ENCODE peak calls at places on chromosomes 12 and 14, in seven cellular contexts. T is BE2C, H is astrocyte of the spinal cord, I is A549, K is fibroblast of lung, O is stomach, N is AG09309. D is an unnamed sample.

GRCh38 chr12:14613718-14614117 is 46.0 kb upstream of the PLBD1 start:
- DNase-seq in T (no peak), H (no peak), I (no peak), K (no peak), O (no peak), N (no peak), D (no peak)

GRCh38 chr12:71477046-71477445 is 37.4 kb downstream of the LGR5 start:
- DNase-seq in T (no peak), H (no peak), I (no peak), K (no peak), O (no peak), N (no peak), D (no peak)

GRCh38 chr14:104294628-104294982 is 156.2 kb downstream of the KIF26A start:
- DNase-seq in T (peak), H (no peak), I (no peak), K (no peak), O (no peak), N (no peak), D (no peak)

GRCh38 chr12:66620026-66620425 is 58.9 kb downstream of the GRIP1 start:
- DNase-seq in T (no peak), H (no peak), I (no peak), K (peak), O (no peak), N (no peak), D (no peak)

GRCh38 chr12:53062977-53063707 is 13.3 kb downstream of the TNS2 start:
- DNase-seq in T (no peak), H (no peak), I (no peak), K (no peak), O (no peak), N (no peak), D (no peak)

GRCh38 chr12:125187780-125188741 is 122.8 kb downstream of the AACS start:
- DNase-seq in T (no peak), H (peak), I (no peak), K (no peak), O (no peak), N (no peak), D (no peak)

GRCh38 chr12:120890963-120891362 is 13.2 kb downstream of the SPPL3 start:
- DNase-seq in T (no peak), H (no peak), I (no peak), K (peak), O (no peak), N (no peak), D (no peak)

GRCh38 chr12:119288559-119288958 is 46.0 kb upstream of the CCDC60 start:
- DNase-seq in T (peak), H (no peak), I (no peak), K (no peak), O (no peak), N (no peak), D (no peak)

GRCh38 chr14:29741909-29742401 is 185.7 kb downstream of the PRKD1 start:
- DNase-seq in T (no peak), H (peak), I (no peak), K (peak), O (no peak), N (no peak), D (peak)

GRCh38 chr14:35215110-35215872 is 76.9 kb upstream of the PSMA6 start:
- DNase-seq in T (no peak), H (peak), I (peak), K (peak), O (no peak), N (peak), D (peak)

GRCh38 chr14:68372363-68372762 is 420.5 kb downstream of the ZFP36L1 start:
- DNase-seq in T (no peak), H (no peak), I (no peak), K (no peak), O (no peak), N (no peak), D (no peak)

DNA sequence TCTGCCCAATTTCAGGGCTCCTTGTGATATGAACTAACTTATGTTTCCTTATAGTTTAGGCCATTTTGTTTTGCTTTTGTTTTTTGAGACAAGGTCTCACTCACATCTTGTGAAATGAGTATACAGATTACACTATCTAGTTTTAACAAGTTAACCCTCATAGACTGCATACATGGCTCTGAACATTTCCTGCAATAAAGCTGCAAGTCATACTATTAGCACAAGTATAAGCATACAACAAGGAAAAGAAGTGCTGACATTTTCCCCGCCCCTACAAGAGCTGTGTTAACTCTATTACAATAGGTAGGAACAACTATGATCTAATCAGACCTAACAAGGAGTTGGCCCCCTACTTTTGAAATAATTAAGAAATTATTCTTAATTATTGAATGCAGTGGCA is 35.9 kb downstream of the CCDC177 start:
- DNase-seq in T (no peak), H (no peak), I (no peak), K (no peak), O (no peak), N (no peak), D (no peak)
- H3K4me3 ChIP-seq in T (no peak), H (no peak), I (no peak), K (no peak), O (no peak), N (no peak), D (no peak)

DNA sequence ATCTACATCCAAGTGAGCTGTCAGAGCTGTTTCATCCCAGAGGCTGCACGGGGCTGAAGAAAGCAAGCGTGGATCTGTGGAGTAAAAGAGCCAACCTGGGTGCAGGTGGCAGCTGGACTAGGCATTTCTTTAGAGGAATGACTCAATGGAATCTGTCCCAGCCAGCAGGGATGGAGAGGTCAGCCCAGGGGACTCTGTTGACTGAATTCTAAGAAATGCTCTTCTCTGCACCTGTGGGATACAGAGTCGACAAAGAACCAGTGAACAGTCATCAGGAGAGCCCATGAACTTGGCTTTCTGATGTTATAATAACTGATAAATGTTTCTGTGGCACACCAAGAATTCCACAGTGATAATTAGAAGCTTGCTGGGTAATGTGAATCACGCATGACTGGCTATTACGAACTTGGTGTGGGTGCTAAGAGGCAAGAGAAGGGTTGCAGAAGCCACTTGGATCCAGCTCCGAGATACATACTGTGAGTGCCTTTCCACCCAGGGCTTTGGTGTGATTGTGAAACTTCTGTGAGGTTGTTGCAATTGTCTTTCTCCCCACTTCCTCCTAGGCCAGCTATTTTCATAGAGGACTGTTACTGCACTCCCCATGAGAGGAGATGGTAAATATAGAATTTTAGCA is 16.2 kb downstream of the PYGL start:
- DNase-seq in T (no peak), H (peak), I (no peak), K (peak), O (no peak), N (peak), D (peak)
- TF ChIP-seq CTCF in T (no peak), H (no peak), I (no peak), K (no peak), O (no peak), N (no peak), D (no peak)

DNA sequence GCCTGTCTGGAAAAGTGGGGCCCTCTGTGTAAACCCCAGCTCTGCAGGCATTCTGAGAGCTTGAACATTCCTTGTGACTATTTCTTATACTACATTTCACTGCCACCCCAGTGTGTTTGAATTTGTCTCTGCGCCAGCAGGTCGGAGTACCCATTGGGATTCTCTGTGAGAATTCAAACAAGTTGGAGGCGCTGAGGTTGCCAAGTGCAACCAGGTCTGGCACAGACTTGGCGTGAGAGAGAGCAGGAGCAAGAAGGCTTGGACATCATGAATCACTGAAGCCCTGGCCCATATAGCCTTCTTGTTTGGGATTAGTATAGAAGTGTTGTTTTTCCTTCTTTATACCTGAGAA is 33.0 kb upstream of the ATP2A2 start:
- DNase-seq in T (no peak), H (no peak), I (no peak), K (no peak), O (peak), N (no peak), D (no peak)
- H3K4me3 ChIP-seq in T (no peak), H (no peak), I (peak), K (no peak), O (no peak), N (no peak), D (no peak)

GRCh38 chr12:85076688-85077430 is 40.7 kb downstream of the LRRIQ1 start:
- DNase-seq in T (no peak), H (peak), I (peak), K (peak), O (no peak), N (peak), D (peak)
- TF ChIP-seq CTCF in T (peak), H (peak), I (peak), K (peak), O (peak), N (peak), D (peak)

GRCh38 chr12:85092814-85093370 is 56.7 kb downstream of the LRRIQ1 start:
- DNase-seq in T (no peak), H (no peak), I (no peak), K (peak), O (no peak), N (no peak), D (no peak)

GRCh38 chr12:85089792-85090191 is 53.6 kb downstream of the LRRIQ1 start:
- DNase-seq in T (no peak), H (no peak), I (no peak), K (no peak), O (no peak), N (no peak), D (no peak)
- H3K4me3 ChIP-seq in T (no peak), H (no peak), I (no peak), K (no peak), O (no peak), N (no peak), D (no peak)

GRCh38 chr14:74325446-74325845 is 22.7 kb upstream of the ABCD4 start:
- DNase-seq in T (no peak), H (no peak), I (no peak), K (no peak), O (no peak), N (no peak), D (no peak)

GRCh38 chr14:74326369-74327152 is 21.7 kb upstream of the VRTN start:
- DNase-seq in T (peak), H (no peak), I (no peak), K (no peak), O (no peak), N (no peak), D (peak)

DNA sequence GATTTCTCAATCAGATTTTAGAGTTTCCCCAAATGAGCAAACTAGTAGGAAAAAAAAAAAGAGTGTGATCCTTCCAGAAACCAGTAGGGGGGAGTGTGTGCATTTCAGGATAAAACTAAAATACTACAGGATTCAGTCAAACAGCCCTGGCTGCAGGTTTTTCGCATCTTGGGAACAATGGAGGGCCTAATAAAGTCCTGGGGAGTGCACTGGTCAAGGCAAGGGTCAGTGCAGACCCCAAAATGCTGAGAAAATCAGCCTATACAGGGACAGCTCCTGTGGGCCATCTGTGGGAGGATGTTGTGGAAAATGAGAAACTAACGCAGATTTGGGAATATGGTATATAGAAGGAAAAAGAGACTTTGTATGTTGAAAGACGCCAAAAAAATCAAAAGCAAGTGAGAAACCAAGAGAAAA is 22.2 kb upstream of the ABCD4 start:
- DNase-seq in T (no peak), H (peak), I (peak), K (no peak), O (no peak), N (no peak), D (peak)
- TF ChIP-seq CTCF in T (peak), H (peak), I (peak), K (peak), O (peak), N (peak), D (peak)

D was measured in astrocyte of the cerebellum.